ENCODE peak calls at places on chromosome 3, in nine cellular contexts. B is H9, Y is tibial nerve, T is colonic mucosa, N is keratinocyte, U is gastrocnemius medialis, K is heart left ventricle, D is left ventricle myocardium inferior, O is cardiac muscle cell. I is an unnamed sample.

GRCh38 chr3:36372534-36372935 is 7.8 kb upstream of the STAC start:
- DNase-seq in B (no peak), Y (no peak), T (no peak), N (peak; percentile 42), U (no peak), K (no peak), D (no peak), O (peak; percentile 8), I (no peak)

GRCh38 chr3:52792413-52792812 is 2.2 kb upstream of the ITIH3 start:
- DNase-seq in B (peak; percentile 56), Y (no peak), T (no peak), N (no peak), U (no peak), K (no peak), D (no peak), O (no peak), I (no peak)

GRCh38 chr3:77456881-77457280 is 417.0 kb downstream of the ROBO2 start:
- DNase-seq in B (no peak), Y (no peak), T (no peak), N (no peak), U (no peak), K (no peak), D (no peak), O (no peak), I (no peak)

GRCh38 chr3:52052831-52053306 is 3.5 kb downstream of the DUSP7 start:
- DNase-seq in B (peak; percentile 87), Y (peak; percentile 82), T (peak; percentile 83), N (no peak), U (peak; percentile 79), K (peak; percentile 95), D (peak; percentile 92), O (peak; percentile 85), I (peak; percentile 92)

GRCh38 chr3:114418724-114419543 is 125.1 kb downstream of the TIGIT start:
- DNase-seq in B (no peak), Y (no peak), T (no peak), N (peak; percentile 21), U (no peak), K (no peak), D (no peak), O (peak; percentile 95), I (no peak)

GRCh38 chr3:64131755-64132154 is 93.5 kb downstream of the PRICKLE2 start:
- DNase-seq in B (no peak), Y (no peak), T (no peak), N (no peak), U (no peak), K (no peak), D (no peak), O (no peak), I (no peak)

GRCh38 chr3:47283193-47283537 is 421 bp downstream of the KLHL18 start:
- DNase-seq in B (no peak), Y (no peak), T (peak; percentile 39), N (no peak), U (no peak), K (no peak), D (no peak), O (no peak), I (no peak)

GRCh38 chr3:71865727-71866126 is 80.8 kb upstream of the PROK2 start:
- DNase-seq in B (no peak), Y (no peak), T (no peak), N (no peak), U (no peak), K (no peak), D (no peak), O (no peak), I (no peak)

GRCh38 chr3:132448211-132448961 is 31.1 kb downstream of the DNAJC13 start:
- DNase-seq in B (no peak), Y (peak; percentile 23), T (peak; percentile 31), N (no peak), U (peak; percentile 11), K (peak; percentile 71), D (peak; percentile 33), O (peak; percentile 73), I (no peak)

GRCh38 chr3:192816274-192816853 is 89.0 kb upstream of the FGF12 start:
- DNase-seq in B (no peak), Y (no peak), T (no peak), N (no peak), U (no peak), K (no peak), D (no peak), O (peak; percentile 74), I (no peak)

GRCh38 chr3:67093315-67093714 is 95.2 kb downstream of the KBTBD8 start:
- DNase-seq in B (no peak), Y (no peak), T (no peak), N (no peak), U (no peak), K (no peak), D (no peak), O (no peak), I (no peak)

GRCh38 chr3:194340757-194341400 is 10.2 kb downstream of the CPN2 start:
- DNase-seq in B (peak; percentile 83), Y (no peak), T (no peak), N (no peak), U (no peak), K (no peak), D (no peak), O (no peak), I (no peak)

GRCh38 chr3:74883690-74884089 is 269.2 kb upstream of the CNTN3 start:
- DNase-seq in B (peak; percentile 50), Y (no peak), T (no peak), N (no peak), U (no peak), K (no peak), D (no peak), O (no peak), I (no peak)

GRCh38 chr3:42063886-42064285 is 27.3 kb upstream of the TRAK1 start:
- DNase-seq in B (no peak), Y (no peak), T (peak; percentile 16), N (peak; percentile 90), U (no peak), K (no peak), D (no peak), O (peak; percentile 70), I (no peak)

GRCh38 chr3:113219605-113220300 is 8.4 kb downstream of the BOC start:
- DNase-seq in B (no peak), Y (no peak), T (no peak), N (no peak), U (no peak), K (no peak), D (no peak), O (no peak), I (no peak)

GRCh38 chr3:61632568-61633175 is 71.3 kb downstream of the PTPRG start:
- DNase-seq in B (no peak), Y (no peak), T (no peak), N (no peak), U (no peak), K (no peak), D (no peak), O (peak; percentile 54), I (no peak)

GRCh38 chr3:25468866-25469319 is 40.8 kb downstream of the RARB start:
- DNase-seq in B (peak; percentile 46), Y (peak; percentile 47), T (peak; percentile 27), N (no peak), U (peak; percentile 43), K (peak; percentile 81), D (peak; percentile 73), O (peak; percentile 87), I (peak; percentile 62)
- TF ChIP-seq CTCF in B (peak; percentile 47), Y (peak; percentile 35), T (no peak), N (no peak), U (peak; percentile 31), K (no peak), D (peak; percentile 66), O (peak; percentile 25), I (peak; percentile 37)

GRCh38 chr3:50298836-50299637 is at the start of the genes HYAL3 and NAA80:
- DNase-seq in B (peak; percentile 100), Y (peak; percentile 99), T (peak; percentile 100), N (peak; percentile 100), U (peak; percentile 99), K (peak; percentile 99), D (peak; percentile 99), O (peak; percentile 100), I (peak; percentile 99)

GRCh38 chr3:50300681-50301254 is 1.6 kb upstream of the HYAL3 start:
- DNase-seq in B (no peak), Y (no peak), T (no peak), N (no peak), U (no peak), K (no peak), D (no peak), O (no peak), I (no peak)

GRCh38 chr3:50299929-50300680 is 900 bp upstream of the HYAL3 start:
- DNase-seq in B (no peak), Y (no peak), T (peak; percentile 36), N (no peak), U (no peak), K (peak; percentile 60), D (peak; percentile 24), O (peak; percentile 40), I (no peak)

GRCh38 chr3:50297896-50298725 is 1.1 kb downstream of the HYAL3 start:
- DNase-seq in B (no peak), Y (no peak), T (peak; percentile 37), N (no peak), U (no peak), K (no peak), D (peak; percentile 16), O (no peak), I (peak; percentile 61)

GRCh38 chr3:50299638-50299928 is 378 bp upstream of the HYAL3 start:
- DNase-seq in B (no peak), Y (no peak), T (no peak), N (no peak), U (no peak), K (no peak), D (no peak), O (no peak), I (no peak)
- H3K4me1 ChIP-seq in B (no peaks in the 10 kb centered on the region), Y (no peaks in the 10 kb centered on the region), T (peaks cover 15% of the 10 kb centered on the region), N (peaks cover 34% of the 10 kb centered on the region), U (peaks cover 48% of the 10 kb centered on the region), K (peaks cover 46% of the 10 kb centered on the region), D (peaks cover 58% of the 10 kb centered on the region), O (peaks cover 15% of the 10 kb centered on the region), I (peaks cover 29% of the 10 kb centered on the region)

DNA sequence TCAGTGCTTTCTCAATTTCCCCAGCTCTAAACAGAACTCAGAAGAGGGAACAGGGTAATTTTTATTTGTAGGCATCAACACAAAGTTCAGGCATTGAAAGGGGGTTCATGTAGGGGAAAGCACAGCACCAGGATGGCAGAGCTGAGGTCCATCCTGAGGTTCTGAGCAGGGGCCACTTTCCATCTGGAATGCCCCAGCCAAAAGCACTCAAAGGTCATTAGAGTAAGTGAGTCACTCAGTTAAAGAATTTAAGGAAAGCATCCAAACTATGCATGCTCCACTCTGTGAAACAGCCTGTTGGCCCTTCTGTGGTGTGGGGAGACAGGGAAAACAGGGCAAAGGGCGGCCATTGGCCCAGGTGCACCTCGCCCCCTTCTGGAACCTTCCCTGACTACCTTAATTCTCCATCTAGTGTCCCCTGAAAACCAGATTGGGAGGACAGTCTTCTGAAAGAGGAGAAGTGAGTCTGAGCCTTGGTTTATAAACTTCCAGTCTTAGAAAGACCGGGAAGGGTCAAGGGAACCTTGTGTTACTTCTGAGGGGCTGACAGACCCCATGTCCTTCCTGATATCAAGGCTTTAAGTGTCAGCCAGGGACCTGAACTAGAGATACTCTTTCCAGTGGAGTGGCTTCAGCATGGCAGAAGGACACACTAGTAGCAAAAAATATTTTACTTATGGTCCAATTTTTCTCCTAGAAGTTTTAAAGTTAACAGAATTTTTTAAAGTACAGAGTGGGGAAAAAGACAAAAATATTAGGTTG is 133.3 kb downstream of the MYLK start:
- DNase-seq in B (peak; percentile 48), Y (no peak), T (peak; percentile 22), N (no peak), U (no peak), K (no peak), D (no peak), O (peak; percentile 90), I (no peak)
- TF ChIP-seq CTCF in B (no peak), Y (no peak), T (no peak), N (peak; percentile 13), U (no peak), K (no peak), D (no peak), O (no peak), I (no peak)

GRCh38 chr3:130903412-130903908 is 9.6 kb downstream of the ATP2C1 start:
- DNase-seq in B (no peak), Y (no peak), T (no peak), N (no peak), U (no peak), K (no peak), D (no peak), O (no peak), I (no peak)
- H3K4me1 ChIP-seq in B (peaks cover 3% of the 10 kb centered on the region), Y (no peaks in the 10 kb centered on the region), T (no peaks in the 10 kb centered on the region), N (peaks cover 28% of the 10 kb centered on the region), U (peaks cover 65% of the 10 kb centered on the region), K (peaks cover 57% of the 10 kb centered on the region), D (peaks cover 71% of the 10 kb centered on the region), O (peaks cover 12% of the 10 kb centered on the region), I (peaks cover 62% of the 10 kb centered on the region)

I was measured in psoas muscle.